ENCODE peak calls at places on chromosome 11, in seven cellular contexts. A is COR-L47; O is astrocyte of the spinal cord; F is activated CD4-positive, alpha-beta T cell treated with anti-CD3 and anti-CD28 coated beads, Interleukin-2, amount 50 U/mL, for 48 hours; D is heart right ventricle; T is germinal center; X is naive thymus-derived CD4-positive, alpha-beta T cell. Z is an unnamed sample.

GRCh38 chr11:124608146-124608545 is 3.1 kb upstream of the PANX3 start:
- DNase-seq in A (no peak), O (no peak), F (no peak), D (no peak), T (no peak), X (no peak), Z (no peak)

GRCh38 chr11:34318111-34319037 is 39.4 kb downstream of the ABTB2 start:
- DNase-seq in A (no peak), O (peak), F (no peak), D (no peak), T (no peak), X (no peak), Z (no peak)

GRCh38 chr11:66159585-66159984 is 89.5 kb downstream of the PACS1 start:
- DNase-seq in A (peak), O (no peak), F (no peak), D (no peak), T (no peak), X (no peak), Z (peak)

GRCh38 chr11:120432056-120433018 is 79.2 kb upstream of the GRIK4 start:
- DNase-seq in A (no peak), O (peak), F (peak), D (no peak), T (no peak), X (no peak), Z (peak)

GRCh38 chr11:109695696-109696095 is 273.7 kb downstream of the C11orf87 start:
- DNase-seq in A (no peak), O (peak), F (no peak), D (no peak), T (no peak), X (no peak), Z (no peak)

GRCh38 chr11:71929491-71929890 is 645 bp downstream of the RNF121 start:
- DNase-seq in A (no peak), O (no peak), F (no peak), D (no peak), T (no peak), X (no peak), Z (no peak)

GRCh38 chr11:1308745-1309497 is 511 bp downstream of the TOLLIP start:
- DNase-seq in A (no peak), O (no peak), F (no peak), D (no peak), T (peak), X (no peak), Z (no peak)

GRCh38 chr11:14617241-14618027 is 26.2 kb upstream of the PDE3B start:
- DNase-seq in A (no peak), O (no peak), F (no peak), D (no peak), T (no peak), X (no peak), Z (peak)

GRCh38 chr11:57425565-57426438 is 1.1 kb downstream of the SLC43A3 start:
- DNase-seq in A (no peak), O (no peak), F (peak), D (peak), T (no peak), X (no peak), Z (peak)

GRCh38 chr11:120240866-120241265 is 926 bp downstream of the POU2F3 start:
- DNase-seq in A (no peak), O (no peak), F (no peak), D (no peak), T (no peak), X (no peak), Z (no peak)

GRCh38 chr11:78535027-78535426 is 39.6 kb downstream of the NARS2 start:
- DNase-seq in A (no peak), O (no peak), F (no peak), D (no peak), T (peak), X (no peak), Z (no peak)

GRCh38 chr11:120577041-120577440 is 65.5 kb downstream of the GRIK4 start:
- DNase-seq in A (no peak), O (no peak), F (no peak), D (no peak), T (no peak), X (no peak), Z (no peak)

GRCh38 chr11:64084962-64085710 is 49.4 kb downstream of the FLRT1 start:
- DNase-seq in A (no peak), O (no peak), F (no peak), D (no peak), T (no peak), X (no peak), Z (no peak)

GRCh38 chr11:102385053-102385976 is 38.3 kb downstream of the BIRC2 start:
- DNase-seq in A (no peak), O (no peak), F (no peak), D (no peak), T (no peak), X (no peak), Z (no peak)

GRCh38 chr11:57432714-57433163 is 5.8 kb upstream of the SLC43A3 start:
- DNase-seq in A (no peak), O (peak), F (peak), D (no peak), T (no peak), X (no peak), Z (peak)